ENCODE peak calls at places on chromosomes 16 and 17, in five cellular contexts. I is Calu3, F is breast epithelium, Z is bronchial epithelial cell, J is GM23338. L is an unnamed sample.
A peak's percentile ranks its signal among the peaks of the same experiment; 100 is the strongest.

GRCh38 chr17:68646626-68647526 is 45.7 kb upstream of the FAM20A start:
- DNase-seq in I (no peak), Z (no peak), J (no peak), F (no peak), L (no peak)

GRCh38 chr17:44022246-44022645 is 7.5 kb upstream of the TMEM101 start:
- DNase-seq in Z (no peak), I (no peak), F (no peak), J (no peak), L (no peak)

GRCh38 chr17:259341-259976 is 78.0 kb upstream of the DOC2B start:
- DNase-seq in I (no peak), Z (no peak), F (no peak), J (peak; percentile 84), L (no peak)

GRCh38 chr16:11171757-11172299 is 84.2 kb downstream of the SOCS1 start:
- DNase-seq in Z (no peak), F (no peak), J (no peak), I (no peak), L (no peak)

GRCh38 chr17:75642221-75643032 is 9.2 kb downstream of the SMIM5 start:
- DNase-seq in J (no peak), F (peak; percentile 54), Z (peak; percentile 40), I (peak; percentile 69), L (no peak)

GRCh38 chr17:78774956-78775571 is 7.0 kb downstream of the CYTH1 start:
- DNase-seq in J (no peak), I (no peak), Z (no peak), F (no peak), L (no peak)

GRCh38 chr17:76353004-76353598 is 615 bp downstream of the PRPSAP1 start:
- DNase-seq in I (peak; percentile 11), F (no peak), J (peak; percentile 74), Z (no peak), L (peak; percentile 62)

GRCh38 chr16:27779719-27780161 is 229.8 kb downstream of the KATNIP start:
- DNase-seq in F (peak; percentile 30), I (no peak), Z (peak; percentile 29), J (peak; percentile 89), L (peak; percentile 56)

GRCh38 chr16:64809876-64810629 is 311.8 kb downstream of the CDH11 start:
- DNase-seq in J (peak; percentile 42), F (no peak), I (no peak), Z (no peak), L (no peak)

GRCh38 chr17:51013322-51013721 is 107.3 kb downstream of the SPAG9 start:
- DNase-seq in J (no peak), Z (no peak), F (no peak), I (no peak), L (no peak)

DNA sequence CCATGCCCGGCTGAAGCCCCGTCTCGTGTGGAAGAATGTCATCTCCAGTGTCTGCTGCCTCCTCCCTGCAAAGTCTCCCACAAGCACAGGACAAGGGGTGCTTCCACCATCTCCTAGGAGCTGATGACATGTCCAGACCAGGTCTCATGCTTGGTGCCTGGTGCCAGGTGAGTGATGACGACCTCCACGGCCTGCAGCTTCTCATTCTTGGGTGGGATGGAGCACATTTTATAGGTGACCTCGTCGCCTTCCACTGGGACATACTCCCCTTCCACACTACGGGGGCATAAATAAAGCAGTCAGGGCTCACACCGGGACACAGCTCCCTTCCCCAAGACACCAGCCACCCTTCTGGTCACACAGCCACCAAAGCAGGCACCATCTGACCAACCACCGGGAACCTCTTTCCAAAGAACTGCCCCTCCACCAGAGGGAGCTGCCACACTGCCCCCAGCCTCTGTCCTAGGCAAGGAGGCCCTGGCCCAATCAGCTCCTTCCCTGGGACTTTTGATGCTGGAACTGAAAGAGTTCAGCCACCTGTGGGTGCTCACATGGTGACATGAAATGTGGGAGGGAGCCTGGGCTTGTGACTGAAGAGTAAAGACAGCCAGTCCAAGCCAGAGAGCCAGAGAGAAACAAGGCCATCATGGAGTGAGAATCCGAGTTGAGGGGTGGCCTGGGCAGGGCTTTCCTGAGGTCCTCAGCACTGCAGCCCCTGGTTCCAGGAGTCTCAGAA is 13.6 kb downstream of the CARHSP1 start:
- DNase-seq in I (peak; percentile 43), F (no peak), Z (no peak), J (no peak), L (no peak)
- TF ChIP-seq CTCF in I (peak; percentile 52), F (no peak), Z (peak; percentile 21), J (peak; percentile 56), L (no peak)

GRCh38 chr17:34318474-34318873 is 761 bp upstream of the CCL8 start:
- DNase-seq in Z (no peak), I (peak; percentile 34), F (no peak), J (peak; percentile 75), L (no peak)
- TF ChIP-seq CTCF in Z (no peak), I (no peak), F (no peak), J (peak; percentile 56), L (no peak)

GRCh38 chr16:66580605-66581209 is 1.4 kb downstream of the CMTM2 start:
- DNase-seq in F (no peak), J (peak; percentile 65), I (no peak), Z (peak; percentile 82), L (peak; percentile 82)
- TF ChIP-seq CTCF in F (no peak), J (no peak), I (no peak), Z (no peak), L (peak; percentile 33)

GRCh38 chr17:42979511-42980273 is at the start of gene PTGES3L:
- DNase-seq in Z (no peak), F (no peak), J (peak; percentile 84), I (peak; percentile 71), L (no peak)

GRCh38 chr17:42982266-42982665 is 1.9 kb downstream of the RUNDC1 start:
- DNase-seq in J (no peak), Z (no peak), F (no peak), I (no peak), L (no peak)

GRCh38 chr17:42984486-42984885 is 4.1 kb downstream of the RUNDC1 start:
- DNase-seq in F (no peak), I (no peak), J (no peak), Z (no peak), L (no peak)

GRCh38 chr17:42980274-42980765 is at the start of gene RUNDC1:
- DNase-seq in J (peak; percentile 97), F (peak; percentile 87), I (peak; percentile 99), Z (peak; percentile 63), L (peak; percentile 93)

DNA sequence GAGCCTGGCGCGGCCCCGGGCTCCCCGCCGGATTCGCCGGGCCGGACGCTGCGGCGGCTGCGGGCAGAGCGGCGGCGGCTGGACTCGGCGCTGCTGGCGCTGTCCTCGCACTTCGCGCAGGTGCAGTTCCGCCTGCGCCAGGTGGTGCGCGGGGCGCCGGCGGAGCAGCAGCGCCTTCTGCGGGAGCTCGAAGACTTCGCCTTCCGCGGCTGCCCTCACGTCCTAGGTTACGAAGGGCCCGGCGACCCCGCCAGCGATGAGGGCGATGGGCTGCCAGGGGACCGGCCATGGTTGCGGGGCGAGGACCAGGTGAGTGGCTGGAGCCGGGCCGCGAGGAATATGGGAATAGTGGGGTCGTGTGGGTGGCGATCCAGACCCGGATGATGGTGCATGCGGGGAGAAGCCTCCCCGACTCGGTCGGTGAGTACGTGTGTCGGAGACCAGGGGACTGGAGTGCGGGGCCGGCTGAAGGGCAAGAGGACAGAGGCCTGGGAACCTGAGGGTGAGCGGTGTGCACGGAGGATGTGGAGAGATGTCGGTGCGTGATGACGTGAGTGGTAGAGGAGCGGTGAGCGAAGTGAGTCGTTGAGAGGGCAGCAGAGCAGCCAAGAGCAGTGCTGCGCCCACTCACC is 517 bp downstream of the RUNDC1 start:
- DNase-seq in Z (peak; percentile 62), F (no peak), I (peak; percentile 71), J (peak; percentile 82), L (peak; percentile 65)
- TF ChIP-seq CTCF in Z (peak; percentile 42), F (no peak), I (peak; percentile 20), J (peak; percentile 13), L (peak; percentile 33)

GRCh38 chr17:16352838-16353701 is at the start of gene CENPV:
- DNase-seq in Z (no peak), I (peak; percentile 66), F (no peak), J (peak; percentile 92), L (peak; percentile 63)
- TF ChIP-seq CTCF in Z (peak; percentile 3), I (no peak), F (no peak), J (no peak), L (peak; percentile 68)

DNA sequence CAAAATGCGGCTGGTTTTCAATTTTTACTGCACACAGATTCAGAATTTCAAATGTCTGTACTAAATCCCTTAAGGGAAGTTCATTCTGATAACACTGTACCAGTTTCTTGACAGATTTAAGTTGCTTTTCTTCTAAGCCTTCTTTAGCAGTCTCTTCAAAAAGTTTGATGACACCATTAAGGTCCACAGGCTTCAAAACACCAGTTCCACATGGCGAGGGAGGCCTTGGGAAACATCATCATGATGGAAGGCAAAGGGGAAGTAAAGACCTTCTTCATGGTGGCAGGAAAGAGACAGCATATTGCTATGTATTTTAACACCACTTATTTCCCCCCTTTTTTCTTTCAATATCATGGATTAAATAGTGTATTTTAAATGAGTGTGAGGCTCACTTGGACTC is 24.5 kb downstream of the NLRC5 start:
- DNase-seq in I (no peak), F (no peak), Z (no peak), J (no peak), L (no peak)
- TF ChIP-seq CTCF in I (no peak), F (no peak), Z (no peak), J (no peak), L (no peak)

DNA sequence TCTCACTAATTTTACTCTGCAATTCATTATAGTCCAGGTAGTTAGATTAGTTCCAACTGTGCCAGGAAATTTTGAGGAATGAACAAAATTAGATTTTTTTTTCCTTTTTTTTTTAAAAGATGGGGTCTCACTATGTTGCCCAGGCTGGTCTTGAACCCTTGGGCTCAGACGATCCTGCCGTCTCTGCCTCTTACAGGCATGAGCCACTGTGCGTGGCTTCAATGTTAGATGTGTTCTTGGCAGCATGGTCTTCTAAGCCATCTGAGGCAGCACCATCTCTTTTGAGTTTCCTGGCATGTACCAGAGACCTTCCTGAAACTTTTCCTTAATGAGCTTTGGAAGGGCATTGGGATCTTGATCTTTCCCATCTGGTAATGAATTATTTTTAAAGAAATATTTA is 2.6 kb upstream of the AHSP start:
- DNase-seq in I (no peak), F (no peak), Z (no peak), J (no peak), L (no peak)
- TF ChIP-seq CTCF in I (no peak), F (no peak), Z (no peak), J (no peak), L (no peak)

DNA sequence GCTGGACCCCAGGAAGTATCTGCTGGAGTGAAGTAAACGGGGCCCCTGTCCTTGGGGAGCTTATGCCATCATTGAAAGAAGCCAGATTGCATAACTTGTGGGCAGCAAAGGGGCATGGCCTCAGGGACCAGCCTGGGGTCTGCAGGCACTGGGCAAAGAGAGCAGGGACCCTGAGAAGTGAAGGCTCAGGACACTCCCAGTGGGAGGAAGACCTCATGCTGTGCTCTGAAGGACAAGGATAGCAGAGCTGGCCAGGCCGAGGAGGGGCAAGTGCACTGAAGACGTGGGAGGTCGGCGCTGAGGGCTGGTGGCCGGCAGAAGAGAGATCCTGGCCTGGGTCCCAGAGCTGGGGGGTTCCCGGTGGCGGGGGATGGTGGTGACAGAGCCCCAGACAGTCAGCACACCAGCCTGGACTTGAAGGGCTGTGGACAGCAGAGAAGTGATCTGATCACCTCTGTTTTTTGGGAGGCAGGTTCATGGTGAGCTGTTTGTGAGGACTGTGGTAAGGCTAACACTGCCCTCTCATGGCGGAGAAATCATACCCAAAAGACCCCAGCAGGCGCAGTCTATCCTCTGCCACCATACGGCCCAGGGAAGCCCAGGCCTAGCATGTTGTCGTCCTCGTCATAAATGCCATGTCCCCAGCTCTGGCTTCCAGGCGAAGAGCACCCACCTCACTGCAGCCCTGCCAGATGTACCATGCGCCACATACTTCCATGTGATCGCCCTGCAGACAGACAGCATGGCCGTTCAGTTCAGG is 7.1 kb upstream of the CNP start:
- DNase-seq in I (peak; percentile 51), F (no peak), J (peak; percentile 86), Z (peak; percentile 39), L (no peak)
- TF ChIP-seq CTCF in I (peak; percentile 9), F (no peak), J (peak; percentile 57), Z (peak; percentile 43), L (peak; percentile 23)